ENCODE peak calls at places on chromosomes 3 and 15, in ten cellular contexts. N is NB4; K is HCT116; J is activated CD4-positive, alpha-beta T cell treated with anti-CD3 and anti-CD28 coated beads for 4 hours; M is GM03348; W is AG10803; L is mesendoderm; Q is GM18507; O is activated T-helper 1 cell treated with anti-CD3 and anti-CD28 coated beads, Interleukin-2, amount 50 U/mL, for 16 hours; D is substantia nigra. G is an unnamed sample.

GRCh38 chr3:121895121-121895520 is 920 bp downstream of the SLC15A2 start:
- DNase-seq in M (no peak), D (no peak), J (no peak), Q (no peak), L (no peak), W (no peak), K (no peak), O (no peak), N (peak), G (no peak)

GRCh38 chr3:55191911-55192787 is 264.3 kb upstream of the LRTM1 start:
- DNase-seq in K (no peak), J (no peak), L (no peak), D (no peak), N (no peak), W (peak), O (no peak), M (peak), Q (no peak), G (no peak)

GRCh38 chr3:53938645-53939044 is 47.0 kb upstream of the SELENOK start:
- DNase-seq in W (peak), N (peak), L (no peak), M (peak), K (peak), J (no peak), O (no peak), Q (peak), D (no peak), G (no peak)

GRCh38 chr3:141123677-141124410 is 72.7 kb downstream of the SPSB4 start:
- DNase-seq in L (no peak), D (no peak), J (no peak), K (no peak), M (no peak), W (no peak), N (no peak), Q (no peak), O (no peak), G (no peak)

GRCh38 chr3:14329116-14329830 is 73.1 kb upstream of the SLC6A6 start:
- DNase-seq in W (peak), K (no peak), J (no peak), Q (no peak), D (no peak), M (no peak), L (peak), N (peak), O (no peak), G (no peak)

GRCh38 chr15:38189651-38190280 is 62.9 kb upstream of the SPRED1 start:
- DNase-seq in O (no peak), N (no peak), W (no peak), K (no peak), D (no peak), J (no peak), M (no peak), L (peak), Q (no peak), G (no peak)

GRCh38 chr3:41370307-41370706 is 171.0 kb downstream of the CTNNB1 start:
- DNase-seq in O (no peak), D (no peak), J (no peak), W (no peak), L (no peak), N (no peak), M (no peak), Q (no peak), K (no peak), G (no peak)

GRCh38 chr3:141373232-141373631 is 4.9 kb downstream of the ZBTB38 start:
- DNase-seq in D (no peak), J (no peak), M (no peak), O (no peak), L (no peak), K (no peak), W (no peak), Q (no peak), N (no peak), G (no peak)

GRCh38 chr3:8629151-8630021 is 15.2 kb downstream of the SSUH2 start:
- DNase-seq in W (peak), J (peak), L (peak), D (no peak), K (peak), N (peak), Q (no peak), O (peak), M (peak), G (peak)

GRCh38 chr15:59329091-59329490 is 43.6 kb downstream of the MYO1E start:
- DNase-seq in W (no peak), L (no peak), Q (no peak), D (no peak), O (no peak), K (no peak), M (no peak), N (no peak), J (no peak), G (no peak)

GRCh38 chr3:11919390-11919789 is 72.7 kb upstream of the TAMM41 start:
- DNase-seq in L (no peak), Q (no peak), J (no peak), M (no peak), N (no peak), W (no peak), O (no peak), K (no peak), D (no peak), G (no peak)

GRCh38 chr3:185927501-185928200 is 10.2 kb downstream of the TRA2B start:
- DNase-seq in J (no peak), K (no peak), Q (no peak), O (no peak), W (no peak), D (no peak), N (no peak), M (no peak), L (no peak), G (no peak)

GRCh38 chr3:50372349-50372748 is 13.0 kb upstream of the TMEM115 start:
- DNase-seq in N (no peak), D (no peak), M (no peak), J (no peak), Q (no peak), K (no peak), O (no peak), W (no peak), L (no peak), G (no peak)

GRCh38 chr15:49383266-49383665 is 39.8 kb upstream of the FGF7 start:
- DNase-seq in K (no peak), J (no peak), D (no peak), M (no peak), Q (no peak), N (no peak), L (no peak), W (peak), O (no peak), G (no peak)

GRCh38 chr3:158434412-158435038 is 136.5 kb upstream of the MLF1 start:
- DNase-seq in W (peak), M (peak), K (peak), O (no peak), J (peak), D (peak), Q (no peak), L (peak), N (peak), G (peak)

GRCh38 chr3:40524571-40525285 is at the start of gene ZNF621:
- DNase-seq in L (peak), N (peak), K (peak), W (peak), O (peak), D (peak), Q (peak), M (peak), J (peak), G (peak)

GRCh38 chr15:77591960-77592613 is 40.6 kb downstream of the LINGO1 start:
- DNase-seq in Q (no peak), J (no peak), D (no peak), K (no peak), O (no peak), L (no peak), M (no peak), N (no peak), W (no peak), G (no peak)

GRCh38 chr3:12752803-12753202 is 6.3 kb downstream of the TMEM40 start:
- DNase-seq in Q (no peak), M (peak), K (no peak), L (no peak), D (no peak), N (no peak), O (no peak), J (no peak), W (peak), G (no peak)

GRCh38 chr3:11727207-11727606 is 83.5 kb upstream of the VGLL4 start:
- DNase-seq in J (no peak), L (no peak), K (no peak), M (no peak), Q (no peak), N (no peak), O (no peak), W (peak), D (no peak), G (no peak)

GRCh38 chr3:64686446-64686908 is 1.3 kb downstream of the ADAMTS9 start:
- DNase-seq in L (peak), J (no peak), N (no peak), Q (no peak), O (no peak), K (no peak), W (peak), M (peak), D (no peak), G (no peak)

GRCh38 chr15:91592586-91592985 is 260.9 kb upstream of the SLCO3A1 start:
- DNase-seq in W (no peak), Q (no peak), J (no peak), D (no peak), L (no peak), M (no peak), N (no peak), K (no peak), O (no peak), G (no peak)

GRCh38 chr15:101536875-101537405 is 47.4 kb upstream of the PCSK6 start:
- DNase-seq in M (no peak), K (no peak), D (no peak), N (no peak), J (no peak), Q (no peak), L (no peak), O (no peak), W (no peak), G (no peak)

GRCh38 chr15:63010386-63010785 is 32.2 kb upstream of the TPM1 start:
- DNase-seq in M (no peak), L (no peak), W (no peak), J (no peak), Q (no peak), D (no peak), K (no peak), O (no peak), N (no peak), G (no peak)

GRCh38 chr3:133152056-133152455 is 113.9 kb downstream of the TMEM108 start:
- DNase-seq in O (no peak), J (no peak), W (no peak), Q (no peak), K (no peak), D (no peak), M (no peak), L (peak), N (no peak), G (no peak)

G was measured in stimulated activated CD4-positive, alpha-beta T cell treated with anti-CD3 and anti-CD28 coated beads, Interleukin-4, amount 100 ng/mL, for 4 hours.